ENCODE peak calls at places on chromosomes 13 and 19, in four cellular contexts. R is A549, H is IMR-90, V is K562. N is an unnamed sample.

GRCh38 chr19:54478677-54479266 is 5.7 kb upstream of the CDC42EP5 start:
- DNase-seq in H (peak; percentile 49), R (no peak), V (peak; percentile 44), N (peak; percentile 46)

GRCh38 chr19:31974941-31975340 is 370.5 kb upstream of the ZNF507 start:
- DNase-seq in V (no peak), R (no peak), H (no peak), N (no peak)

GRCh38 chr19:42216653-42217521 is 590 bp downstream of the DEDD2 start:
- DNase-seq in R (peak; percentile 66), H (peak; percentile 16), V (peak; percentile 80), N (peak; percentile 43)

GRCh38 chr13:75474956-75475355 is 7.0 kb downstream of the TBC1D4 start:
- DNase-seq in H (no peak), V (no peak), R (no peak), N (no peak)

GRCh38 chr19:55086730-55087541 is 11.3 kb downstream of the EPS8L1 start:
- DNase-seq in R (no peak), V (peak; percentile 26), H (peak; percentile 91), N (no peak)

GRCh38 chr19:18644144-18645034 is 7.6 kb downstream of the KLHL26 start:
- DNase-seq in R (no peak), V (no peak), H (no peak), N (no peak)

GRCh38 chr13:23941216-23941615 is 43.9 kb upstream of the C1QTNF9B start:
- DNase-seq in R (no peak), H (no peak), V (no peak), N (no peak)

GRCh38 chr13:51643114-51643881 is 59.0 kb downstream of the WDFY2 start:
- DNase-seq in R (peak; percentile 16), V (no peak), H (peak; percentile 91), N (no peak)

GRCh38 chr19:3466630-3467029 is 13.7 kb downstream of the SMIM24 start:
- DNase-seq in H (no peak), R (no peak), V (peak; percentile 13), N (no peak)

GRCh38 chr19:10861118-10861651 is 10.2 kb upstream of the CARM1 start:
- DNase-seq in H (no peak), R (no peak), V (peak; percentile 29), N (peak; percentile 52)

GRCh38 chr19:16682539-16682938 is 21.6 kb downstream of the TMEM38A start:
- DNase-seq in H (no peak), V (no peak), R (no peak), N (no peak)

GRCh38 chr13:50509771-50510441 is 333.6 kb downstream of the DLEU7 start:
- DNase-seq in V (no peak), H (peak; percentile 50), R (no peak), N (peak; percentile 68)

GRCh38 chr13:114065926-114066774 is 66.3 kb downstream of the RASA3 start:
- DNase-seq in R (no peak), V (no peak), H (no peak), N (no peak)

GRCh38 chr13:50521750-50522149 is 321.7 kb downstream of the DLEU7 start:
- DNase-seq in R (no peak), V (no peak), H (peak; percentile 30), N (no peak)

GRCh38 chr13:95117092-95117491 is 184.2 kb downstream of the ABCC4 start:
- DNase-seq in H (no peak), R (no peak), V (no peak), N (no peak)

GRCh38 chr13:73040968-73041580 is 17.7 kb upstream of the KLF5 start:
- DNase-seq in H (no peak), R (no peak), V (no peak), N (no peak)

GRCh38 chr13:24746618-24747247 is 17.2 kb upstream of the RNF17 start:
- DNase-seq in H (no peak), R (peak; percentile 17), V (no peak), N (no peak)

GRCh38 chr19:38952395-38953165 is 21.8 kb downstream of the MRPS12 start:
- DNase-seq in V (no peak), R (peak; percentile 81), H (peak; percentile 16), N (peak; percentile 41)

GRCh38 chr13:51821666-51822065 is 17.7 kb upstream of the DHRS12 start:
- DNase-seq in V (no peak), H (no peak), R (no peak), N (no peak)

GRCh38 chr13:113616991-113617749 is 32.6 kb downstream of the TFDP1 start:
- DNase-seq in R (no peak), V (no peak), H (peak; percentile 72), N (no peak)

GRCh38 chr13:84405286-84405685 is 523.0 kb upstream of the SLITRK1 start:
- DNase-seq in R (no peak), V (no peak), H (peak; percentile 64), N (no peak)

GRCh38 chr13:33678906-33679657 is 138.9 kb upstream of the RFC3 start:
- DNase-seq in R (peak; percentile 57), V (peak; percentile 5), H (peak; percentile 1), N (no peak)

GRCh38 chr13:84097148-84097547 is 214.9 kb upstream of the SLITRK1 start:
- DNase-seq in V (no peak), H (no peak), R (no peak), N (no peak)

GRCh38 chr13:76992548-76993001 is 694 bp downstream of the CLN5 start:
- DNase-seq in R (peak; percentile 10), V (no peak), H (peak; percentile 23), N (peak; percentile 12)

GRCh38 chr19:40612831-40613668 is 11.9 kb downstream of the LTBP4 start:
- DNase-seq in V (peak; percentile 89), H (no peak), R (peak; percentile 71), N (peak; percentile 20)

GRCh38 chr13:107466326-107466725 is 749.0 kb downstream of the LIG4 start:
- DNase-seq in V (no peak), H (peak; percentile 62), R (no peak), N (no peak)

GRCh38 chr13:42600943-42601342 is 27.0 kb downstream of the TNFSF11 start:
- DNase-seq in R (no peak), H (no peak), V (no peak), N (no peak)

GRCh38 chr13:114319441-114319871 is 5.2 kb downstream of the CHAMP1 start:
- DNase-seq in V (no peak), R (no peak), H (peak; percentile 93), N (no peak)

GRCh38 chr13:79815041-79815440 is 334.1 kb downstream of the NDFIP2 start:
- DNase-seq in R (no peak), H (no peak), V (no peak), N (no peak)

GRCh38 chr19:9782282-9782681 is 13.7 kb upstream of the ZNF846 start:
- DNase-seq in R (no peak), V (no peak), H (no peak), N (no peak)

GRCh38 chr13:38386421-38386820 is 36.8 kb downstream of the UFM1 start:
- DNase-seq in V (no peak), H (peak; percentile 3), R (no peak), N (no peak)

GRCh38 chr19:45172173-45172572 is 5.9 kb downstream of the TRAPPC6A start:
- DNase-seq in V (no peak), R (no peak), H (no peak), N (no peak)

GRCh38 chr19:43380771-43381386 is 27.4 kb downstream of the CD177 start:
- DNase-seq in V (no peak), R (no peak), H (no peak), N (no peak)

GRCh38 chr19:1469200-1469935 is 9.6 kb downstream of the C19orf25 start:
- DNase-seq in H (no peak), V (no peak), R (no peak), N (no peak)

GRCh38 chr19:17220207-17220758 is 5.1 kb downstream of the USE1 start:
- DNase-seq in H (peak; percentile 71), R (no peak), V (peak; percentile 59), N (no peak)

GRCh38 chr13:23985846-23986245 is 88.5 kb upstream of the C1QTNF9B start:
- DNase-seq in R (no peak), H (no peak), V (no peak), N (no peak)

GRCh38 chr13:97212540-97213146 is 9.5 kb upstream of the MBNL2 start:
- DNase-seq in R (peak; percentile 32), H (peak; percentile 49), V (no peak), N (no peak)

GRCh38 chr13:70347947-70348620 is 239.8 kb upstream of the KLHL1 start:
- DNase-seq in R (no peak), H (no peak), V (no peak), N (no peak)

GRCh38 chr19:5013761-5014160 is 44.8 kb downstream of the KDM4B start:
- DNase-seq in R (no peak), H (no peak), V (no peak), N (no peak)

DNA sequence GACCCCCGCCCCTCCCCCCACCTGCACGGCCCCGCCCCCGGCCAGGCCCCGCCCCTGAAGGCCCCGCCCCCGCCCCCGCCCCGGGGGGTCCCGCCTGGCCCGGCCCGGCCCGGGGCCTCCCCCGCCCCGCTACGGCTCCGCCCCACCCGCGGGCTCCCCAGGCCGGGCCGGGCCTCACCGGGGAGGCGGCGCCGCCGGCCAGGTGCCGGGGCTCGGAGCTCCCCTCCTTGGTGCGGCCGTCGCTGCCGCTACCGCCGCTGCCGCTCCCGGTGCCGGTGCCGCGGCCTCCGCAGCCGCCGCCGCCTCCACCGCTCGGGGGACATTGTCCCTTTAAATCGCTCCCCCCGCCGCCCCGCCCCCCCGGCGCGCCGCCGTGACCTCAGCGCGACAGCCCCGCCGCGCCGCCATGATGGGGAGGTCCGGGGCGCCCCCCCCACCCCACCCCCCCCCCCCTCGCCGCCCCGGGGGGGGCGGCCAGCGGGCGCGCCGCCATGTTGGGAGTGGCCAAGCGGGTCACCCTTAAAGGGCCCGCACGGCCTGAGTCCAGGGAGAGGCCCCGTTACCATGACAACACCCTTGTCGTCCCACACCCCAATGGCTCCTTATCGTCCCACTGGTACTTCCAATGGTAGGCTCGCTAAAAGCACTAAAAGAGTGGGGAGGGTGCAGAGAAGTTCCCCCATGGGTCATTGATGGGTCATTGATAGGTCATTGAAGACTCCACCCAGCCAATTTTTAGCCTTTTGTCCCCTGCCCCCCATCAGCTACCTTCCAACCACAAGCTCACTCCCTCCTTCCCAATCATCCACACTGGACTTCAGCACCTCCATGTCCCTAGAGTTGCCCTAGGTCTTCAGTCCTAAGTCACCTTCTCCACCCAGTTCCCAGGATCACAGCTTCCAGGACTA is at the start of gene WIZ:
- DNase-seq in H (peak; percentile 55), V (peak; percentile 94), R (peak; percentile 66), N (peak; percentile 87)
- H3K4me2 ChIP-seq in H (peak within 1 kb of the TSS; percentile 70), V (peak within 1 kb of the TSS; percentile 84), R (peak within 1 kb of the TSS; percentile 98), N (peak within 1 kb of the TSS; percentile 75)

GRCh38 chr19:51488491-51488890 is 10.2 kb downstream of the CEACAM18 start:
- DNase-seq in H (no peak), R (no peak), V (no peak), N (no peak)
- H3K9me3 ChIP-seq in H (peaks cover 11% of the 10 kb centered on the region), R (peaks cover 14% of the 10 kb centered on the region), V (no peaks in the 10 kb centered on the region), N (no peaks in the 10 kb centered on the region)

GRCh38 chr13:34847751-34848150 is 94.3 kb upstream of the NBEA start:
- DNase-seq in H (no peak), R (no peak), V (no peak), N (no peak)
- H3K4me2 ChIP-seq in H (no peak overlapping the region), R (no peak overlapping the region), V (no peak overlapping the region), N (no peak overlapping the region)

GRCh38 chr19:58088521-58089052 is 9.4 kb downstream of the ZSCAN18 start:
- DNase-seq in V (no peak), R (no peak), H (no peak), N (no peak)
- H3K9me3 ChIP-seq in V (no peaks in the 10 kb centered on the region), R (peaks cover 86% of the 10 kb centered on the region), H (peaks cover 84% of the 10 kb centered on the region), N (peaks cover 36% of the 10 kb centered on the region)

GRCh38 chr19:34482380-34483250 is 1.1 kb downstream of the WTIP start:
- DNase-seq in V (no peak), H (peak; percentile 37), R (peak; percentile 59), N (no peak)
- H3K4me2 ChIP-seq in V (no peak overlapping the region), H (peak overlapping the region; percentile 99), R (peak overlapping the region; percentile 84), N (no peak overlapping the region)